ENCODE peak calls at places on chromosome 17, in nine cellular contexts. Y is ELR; T is GDM1; W is kidney glomerular epithelial cell; O is AG08396; H is stimulated activated CD4-positive, alpha-beta T cell treated with anti-CD3 and anti-CD28 coated beads, TNF-alpha, amount 100 ng/mL, for 1 hour; N is stimulated activated naive B cell treated with anti-CD40 and anti-IgM and Interleukin-4, amounts not matched to agents 10 μg/mL and 1 μg/mL and 100 μg/mL, for 72 hours; X is H54; M is HEK293T. I is an unnamed sample.

GRCh38 chr17:40818343-40818732 is 4.1 kb downstream of the KRT10 start:
- DNase-seq in Y (no peak), T (no peak), W (no peak), O (no peak), H (no peak), N (no peak), X (no peak), M (no peak), I (no peak)

GRCh38 chr17:37079735-37080134 is 131.0 kb downstream of the AATF start:
- DNase-seq in Y (no peak), T (no peak), W (no peak), O (no peak), H (no peak), N (no peak), X (no peak), M (no peak), I (no peak)

GRCh38 chr17:34620458-34620857 is 41.1 kb downstream of the TMEM132E start:
- DNase-seq in Y (no peak), T (no peak), W (no peak), O (no peak), H (no peak), N (no peak), X (no peak), M (no peak), I (no peak)

GRCh38 chr17:64507418-64507766 is 615 bp downstream of the CEP95 start:
- DNase-seq in Y (peak), T (peak), W (peak), O (peak), H (no peak), N (peak), X (peak), M (peak), I (peak)

GRCh38 chr17:17868637-17869522 is 32.1 kb upstream of the SREBF1 start:
- DNase-seq in Y (no peak), T (no peak), W (no peak), O (no peak), H (no peak), N (no peak), X (no peak), M (no peak), I (no peak)

GRCh38 chr17:75288784-75289121 is 480 bp downstream of the SLC25A19 start:
- DNase-seq in Y (peak), T (no peak), W (peak), O (no peak), H (no peak), N (peak), X (peak), M (peak), I (no peak)

GRCh38 chr17:82065193-82065637 is 389 bp downstream of the DUS1L start:
- DNase-seq in Y (peak), T (no peak), W (no peak), O (peak), H (no peak), N (peak), X (peak), M (no peak), I (no peak)

GRCh38 chr17:9242497-9242881 is 221.2 kb downstream of the NTN1 start:
- DNase-seq in Y (no peak), T (no peak), W (no peak), O (no peak), H (no peak), N (no peak), X (no peak), M (no peak), I (no peak)

GRCh38 chr17:4163951-4164350 is 21.0 kb downstream of the CYB5D2 start:
- DNase-seq in Y (peak), T (no peak), W (no peak), O (peak), H (no peak), N (no peak), X (no peak), M (no peak), I (peak)

GRCh38 chr17:65697661-65698060 is 136.2 kb upstream of the AXIN2 start:
- DNase-seq in Y (no peak), T (no peak), W (no peak), O (no peak), H (no peak), N (no peak), X (no peak), M (no peak), I (no peak)

GRCh38 chr17:34614698-34615097 is 35.3 kb downstream of the TMEM132E start:
- DNase-seq in Y (no peak), T (no peak), W (no peak), O (no peak), H (no peak), N (no peak), X (no peak), M (no peak), I (no peak)

GRCh38 chr17:27226611-27227234 is 67.2 kb upstream of the WSB1 start:
- DNase-seq in Y (peak), T (no peak), W (peak), O (no peak), H (no peak), N (no peak), X (no peak), M (no peak), I (no peak)

GRCh38 chr17:64630309-64631223 is 31.5 kb downstream of the SMURF2 start:
- DNase-seq in Y (no peak), T (no peak), W (no peak), O (no peak), H (no peak), N (no peak), X (no peak), M (no peak), I (no peak)

GRCh38 chr17:40442392-40443195 is 656 bp upstream of the IGFBP4 start:
- DNase-seq in Y (peak), T (no peak), W (no peak), O (no peak), H (no peak), N (no peak), X (no peak), M (no peak), I (peak)

GRCh38 chr17:42303694-42304093 is 15.4 kb downstream of the STAT5A start:
- DNase-seq in Y (no peak), T (no peak), W (no peak), O (no peak), H (no peak), N (no peak), X (no peak), M (no peak), I (no peak)

GRCh38 chr17:45405250-45406086 is 27.2 kb downstream of the ARHGAP27 start:
- DNase-seq in Y (peak), T (no peak), W (no peak), O (peak), H (no peak), N (no peak), X (no peak), M (no peak), I (no peak)

GRCh38 chr17:17947966-17948365 is 24.2 kb downstream of the TOM1L2 start:
- DNase-seq in Y (peak), T (no peak), W (no peak), O (no peak), H (no peak), N (no peak), X (no peak), M (no peak), I (no peak)

GRCh38 chr17:39011907-39012468 is 44.8 kb upstream of the FBXO47 start:
- DNase-seq in Y (no peak), T (no peak), W (no peak), O (no peak), H (no peak), N (no peak), X (no peak), M (no peak), I (no peak)

GRCh38 chr17:76493505-76494167 is 7.6 kb downstream of the RHBDF2 start:
- DNase-seq in Y (peak), T (no peak), W (no peak), O (no peak), H (no peak), N (no peak), X (no peak), M (no peak), I (no peak)

GRCh38 chr17:50841277-50841948 is 6.0 kb downstream of the WFIKKN2 start:
- DNase-seq in Y (no peak), T (no peak), W (no peak), O (no peak), H (no peak), N (no peak), X (no peak), M (no peak), I (no peak)

GRCh38 chr17:29349409-29349808 is 40.8 kb upstream of the TAOK1 start:
- DNase-seq in Y (no peak), T (no peak), W (no peak), O (no peak), H (no peak), N (no peak), X (no peak), M (no peak), I (no peak)

GRCh38 chr17:73772107-73772705 is 128.0 kb upstream of the SDK2 start:
- DNase-seq in Y (no peak), T (no peak), W (no peak), O (no peak), H (no peak), N (no peak), X (no peak), M (no peak), I (no peak)

GRCh38 chr17:79944251-79944812 is 91.3 kb downstream of the TBC1D16 start:
- DNase-seq in Y (no peak), T (no peak), W (no peak), O (no peak), H (no peak), N (no peak), X (no peak), M (no peak), I (no peak)

GRCh38 chr17:28570716-28571254 is 539 bp downstream of the PIGS start:
- DNase-seq in Y (peak), T (no peak), W (no peak), O (peak), H (peak), N (peak), X (peak), M (peak), I (no peak)

GRCh38 chr17:9291912-9292562 is 270.7 kb downstream of the NTN1 start:
- DNase-seq in Y (peak), T (peak), W (peak), O (peak), H (peak), N (peak), X (peak), M (peak), I (peak)

GRCh38 chr17:73469311-73469710 is 157.5 kb upstream of the CDC42EP4 start:
- DNase-seq in Y (no peak), T (no peak), W (no peak), O (no peak), H (no peak), N (no peak), X (no peak), M (no peak), I (no peak)

GRCh38 chr17:58365980-58366595 is 14.1 kb upstream of the SUPT4H1 start:
- DNase-seq in Y (no peak), T (no peak), W (no peak), O (no peak), H (no peak), N (no peak), X (no peak), M (no peak), I (no peak)

GRCh38 chr17:81295678-81296381 is 723 bp upstream of the SLC38A10 start:
- DNase-seq in Y (peak), T (peak), W (peak), O (peak), H (peak), N (peak), X (peak), M (peak), I (no peak)

GRCh38 chr17:50047488-50048126 is 8.3 kb upstream of the ITGA3 start:
- DNase-seq in Y (peak), T (peak), W (peak), O (peak), H (no peak), N (no peak), X (peak), M (no peak), I (no peak)

GRCh38 chr17:17781591-17782424 is 55.0 kb downstream of the SREBF1 start:
- DNase-seq in Y (peak), T (no peak), W (no peak), O (peak), H (peak), N (no peak), X (peak), M (peak), I (peak)

GRCh38 chr17:29140631-29141483 is 39.3 kb downstream of the MYO18A start:
- DNase-seq in Y (no peak), T (peak), W (no peak), O (no peak), H (no peak), N (no peak), X (no peak), M (no peak), I (no peak)

GRCh38 chr17:75503337-75503950 is 11.9 kb downstream of the CASKIN2 start:
- DNase-seq in Y (no peak), T (no peak), W (no peak), O (no peak), H (no peak), N (no peak), X (no peak), M (no peak), I (no peak)

I was measured in psoas muscle.